ENCODE peak calls at places on chromosomes 2 and 18, in nine cellular contexts. One of them, this sample, is unnamed.

GRCh38 chr2:203446071-203446481 is 89.0 kb downstream of the RAPH1 start:
- DNase-seq in prostate gland: no peak
- DNase-seq in endodermal cell: no peak
- DNase-seq in left lung: no peak
- DNase-seq in right cardiac atrium: no peak
- DNase-seq in astrocyte: peak; percentile 72
- DNase-seq in effector memory CD4-positive, alpha-beta T cell: no peak
- DNase-seq in heart left ventricle: no peak
- DNase-seq in left ventricle myocardium inferior: no peak
- DNase-seq in this sample: no peak

GRCh38 chr2:182038579-182038978 is 52.9 kb downstream of the PPP1R1C start:
- DNase-seq in effector memory CD4-positive, alpha-beta T cell: no peak
- DNase-seq in left ventricle myocardium inferior: no peak
- DNase-seq in endodermal cell: no peak
- DNase-seq in right cardiac atrium: no peak
- DNase-seq in heart left ventricle: no peak
- DNase-seq in prostate gland: no peak
- DNase-seq in left lung: no peak
- DNase-seq in astrocyte: peak; percentile 83
- DNase-seq in this sample: no peak

GRCh38 chr2:49931243-49931642 is 776.9 kb upstream of the FSHR start:
- DNase-seq in endodermal cell: no peak
- DNase-seq in heart left ventricle: no peak
- DNase-seq in right cardiac atrium: no peak
- DNase-seq in left lung: no peak
- DNase-seq in left ventricle myocardium inferior: no peak
- DNase-seq in astrocyte: no peak
- DNase-seq in prostate gland: no peak
- DNase-seq in effector memory CD4-positive, alpha-beta T cell: no peak
- DNase-seq in this sample: no peak

GRCh38 chr18:3264362-3264761 is 2.4 kb downstream of the MYL12B start:
- DNase-seq in astrocyte: no peak
- DNase-seq in prostate gland: no peak
- DNase-seq in left lung: no peak
- DNase-seq in endodermal cell: no peak
- DNase-seq in heart left ventricle: no peak
- DNase-seq in left ventricle myocardium inferior: no peak
- DNase-seq in right cardiac atrium: no peak
- DNase-seq in effector memory CD4-positive, alpha-beta T cell: no peak
- DNase-seq in this sample: no peak

GRCh38 chr2:146321175-146321574 is 1523.7 kb upstream of the ACVR2A start:
- DNase-seq in astrocyte: peak; percentile 51
- DNase-seq in prostate gland: no peak
- DNase-seq in endodermal cell: no peak
- DNase-seq in left ventricle myocardium inferior: no peak
- DNase-seq in right cardiac atrium: no peak
- DNase-seq in left lung: no peak
- DNase-seq in heart left ventricle: no peak
- DNase-seq in effector memory CD4-positive, alpha-beta T cell: no peak
- DNase-seq in this sample: no peak

GRCh38 chr2:172012688-172013358 is 13.1 kb downstream of the METAP1D start:
- DNase-seq in endodermal cell: no peak
- DNase-seq in heart left ventricle: no peak
- DNase-seq in effector memory CD4-positive, alpha-beta T cell: no peak
- DNase-seq in astrocyte: peak; percentile 18
- DNase-seq in left ventricle myocardium inferior: no peak
- DNase-seq in prostate gland: no peak
- DNase-seq in left lung: no peak
- DNase-seq in right cardiac atrium: no peak
- DNase-seq in this sample: no peak

GRCh38 chr2:40957508-40957907 is 505.6 kb upstream of the SLC8A1 start:
- DNase-seq in endodermal cell: no peak
- DNase-seq in astrocyte: no peak
- DNase-seq in left lung: peak; percentile 14
- DNase-seq in right cardiac atrium: no peak
- DNase-seq in prostate gland: no peak
- DNase-seq in heart left ventricle: no peak
- DNase-seq in effector memory CD4-positive, alpha-beta T cell: no peak
- DNase-seq in left ventricle myocardium inferior: peak; percentile 10
- DNase-seq in this sample: no peak

GRCh38 chr18:74868461-74868860 is 270.8 kb downstream of the ZNF407 start:
- DNase-seq in prostate gland: no peak
- DNase-seq in effector memory CD4-positive, alpha-beta T cell: no peak
- DNase-seq in astrocyte: no peak
- DNase-seq in left ventricle myocardium inferior: peak; percentile 41
- DNase-seq in left lung: no peak
- DNase-seq in endodermal cell: peak; percentile 63
- DNase-seq in heart left ventricle: peak; percentile 29
- DNase-seq in right cardiac atrium: no peak
- DNase-seq in this sample: no peak

GRCh38 chr2:237354930-237355329 is 59.0 kb downstream of the COL6A3 start:
- DNase-seq in heart left ventricle: no peak
- DNase-seq in prostate gland: no peak
- DNase-seq in astrocyte: peak; percentile 98
- DNase-seq in left lung: no peak
- DNase-seq in right cardiac atrium: no peak
- DNase-seq in left ventricle myocardium inferior: no peak
- DNase-seq in effector memory CD4-positive, alpha-beta T cell: no peak
- DNase-seq in endodermal cell: peak; percentile 28
- DNase-seq in this sample: peak; percentile 76

GRCh38 chr2:9565436-9566153 is 10.0 kb upstream of the ADAM17 start:
- DNase-seq in endodermal cell: no peak
- DNase-seq in astrocyte: peak; percentile 91
- DNase-seq in heart left ventricle: peak; percentile 72
- DNase-seq in right cardiac atrium: peak; percentile 84
- DNase-seq in prostate gland: peak; percentile 54
- DNase-seq in effector memory CD4-positive, alpha-beta T cell: no peak
- DNase-seq in left ventricle myocardium inferior: peak; percentile 58
- DNase-seq in left lung: no peak
- DNase-seq in this sample: peak; percentile 62

GRCh38 chr18:59459352-59460059 is 100.4 kb upstream of the LMAN1 start:
- DNase-seq in heart left ventricle: no peak
- DNase-seq in astrocyte: peak; percentile 35
- DNase-seq in prostate gland: no peak
- DNase-seq in endodermal cell: no peak
- DNase-seq in right cardiac atrium: no peak
- DNase-seq in effector memory CD4-positive, alpha-beta T cell: no peak
- DNase-seq in left ventricle myocardium inferior: no peak
- DNase-seq in left lung: no peak
- DNase-seq in this sample: no peak

GRCh38 chr2:156005999-156006712 is 326.4 kb downstream of the NR4A2 start:
- DNase-seq in prostate gland: no peak
- DNase-seq in heart left ventricle: no peak
- DNase-seq in astrocyte: no peak
- DNase-seq in left ventricle myocardium inferior: no peak
- DNase-seq in left lung: peak; percentile 31
- DNase-seq in right cardiac atrium: peak; percentile 24
- DNase-seq in effector memory CD4-positive, alpha-beta T cell: no peak
- DNase-seq in endodermal cell: peak; percentile 70
- DNase-seq in this sample: no peak

GRCh38 chr18:62460851-62461300 is 61.9 kb upstream of the ZCCHC2 start:
- DNase-seq in left ventricle myocardium inferior: no peak
- DNase-seq in left lung: no peak
- DNase-seq in endodermal cell: no peak
- DNase-seq in heart left ventricle: no peak
- DNase-seq in right cardiac atrium: no peak
- DNase-seq in astrocyte: peak; percentile 2
- DNase-seq in effector memory CD4-positive, alpha-beta T cell: no peak
- DNase-seq in prostate gland: no peak
- DNase-seq in this sample: no peak

GRCh38 chr2:221103930-221104329 is 468.2 kb downstream of the EPHA4 start:
- DNase-seq in left lung: no peak
- DNase-seq in heart left ventricle: peak; percentile 42
- DNase-seq in left ventricle myocardium inferior: peak; percentile 25
- DNase-seq in right cardiac atrium: peak; percentile 62
- DNase-seq in effector memory CD4-positive, alpha-beta T cell: no peak
- DNase-seq in astrocyte: peak; percentile 10
- DNase-seq in endodermal cell: no peak
- DNase-seq in prostate gland: no peak
- DNase-seq in this sample: no peak

GRCh38 chr18:34796013-34796657 is 86.0 kb downstream of the DTNA start:
- DNase-seq in astrocyte: no peak
- DNase-seq in left ventricle myocardium inferior: no peak
- DNase-seq in prostate gland: no peak
- DNase-seq in endodermal cell: no peak
- DNase-seq in heart left ventricle: no peak
- DNase-seq in left lung: no peak
- DNase-seq in effector memory CD4-positive, alpha-beta T cell: no peak
- DNase-seq in right cardiac atrium: no peak
- DNase-seq in this sample: no peak

GRCh38 chr2:188209218-188209617 is 82.5 kb upstream of the GULP1 start:
- DNase-seq in endodermal cell: no peak
- DNase-seq in heart left ventricle: no peak
- DNase-seq in left ventricle myocardium inferior: no peak
- DNase-seq in prostate gland: no peak
- DNase-seq in effector memory CD4-positive, alpha-beta T cell: no peak
- DNase-seq in astrocyte: no peak
- DNase-seq in right cardiac atrium: no peak
- DNase-seq in left lung: no peak
- DNase-seq in this sample: no peak

GRCh38 chr2:158681816-158682215 is 113.3 kb upstream of the DAPL1 start:
- DNase-seq in left ventricle myocardium inferior: no peak
- DNase-seq in astrocyte: no peak
- DNase-seq in prostate gland: no peak
- DNase-seq in effector memory CD4-positive, alpha-beta T cell: no peak
- DNase-seq in endodermal cell: no peak
- DNase-seq in right cardiac atrium: no peak
- DNase-seq in heart left ventricle: no peak
- DNase-seq in left lung: no peak
- DNase-seq in this sample: no peak

GRCh38 chr2:217622205-217622621 is 380.6 kb downstream of the TNS1 start:
- DNase-seq in left lung: no peak
- DNase-seq in right cardiac atrium: no peak
- DNase-seq in heart left ventricle: peak; percentile 50
- DNase-seq in astrocyte: peak; percentile 91
- DNase-seq in endodermal cell: peak; percentile 81
- DNase-seq in prostate gland: no peak
- DNase-seq in left ventricle myocardium inferior: no peak
- DNase-seq in effector memory CD4-positive, alpha-beta T cell: no peak
- DNase-seq in this sample: no peak

GRCh38 chr2:74206180-74206688 is 7.8 kb downstream of the MTHFD2 start:
- DNase-seq in astrocyte: peak; percentile 34
- DNase-seq in left lung: no peak
- DNase-seq in endodermal cell: peak; percentile 59
- DNase-seq in heart left ventricle: no peak
- DNase-seq in left ventricle myocardium inferior: no peak
- DNase-seq in prostate gland: no peak
- DNase-seq in effector memory CD4-positive, alpha-beta T cell: no peak
- DNase-seq in right cardiac atrium: no peak
- DNase-seq in this sample: no peak
- H3K4me1 ChIP-seq in astrocyte: no peaks in the 10 kb centered on the region
- H3K4me1 ChIP-seq in left lung: peaks cover 42% of the 10 kb centered on the region
- H3K4me1 ChIP-seq in endodermal cell: no peaks in the 10 kb centered on the region
- H3K4me1 ChIP-seq in heart left ventricle: peaks cover 28% of the 10 kb centered on the region
- H3K4me1 ChIP-seq in left ventricle myocardium inferior: peaks cover 61% of the 10 kb centered on the region
- H3K4me1 ChIP-seq in prostate gland: no peaks in the 10 kb centered on the region
- H3K4me1 ChIP-seq in effector memory CD4-positive, alpha-beta T cell: peaks cover 18% of the 10 kb centered on the region
- H3K4me1 ChIP-seq in right cardiac atrium: peaks cover 4% of the 10 kb centered on the region
- H3K4me1 ChIP-seq in this sample: peaks cover 10% of the 10 kb centered on the region

GRCh38 chr18:61308009-61308408 is 25.2 kb upstream of the CDH20 start:
- DNase-seq in heart left ventricle: no peak
- DNase-seq in effector memory CD4-positive, alpha-beta T cell: no peak
- DNase-seq in endodermal cell: no peak
- DNase-seq in left ventricle myocardium inferior: no peak
- DNase-seq in astrocyte: no peak
- DNase-seq in right cardiac atrium: no peak
- DNase-seq in left lung: no peak
- DNase-seq in prostate gland: no peak
- DNase-seq in this sample: no peak
- H3K4me1 ChIP-seq in heart left ventricle: no peaks in the 10 kb centered on the region
- H3K4me1 ChIP-seq in effector memory CD4-positive, alpha-beta T cell: no peaks in the 10 kb centered on the region
- H3K4me1 ChIP-seq in endodermal cell: peaks cover 3% of the 10 kb centered on the region
- H3K4me1 ChIP-seq in left ventricle myocardium inferior: no peaks in the 10 kb centered on the region
- H3K4me1 ChIP-seq in astrocyte: no peaks in the 10 kb centered on the region
- H3K4me1 ChIP-seq in right cardiac atrium: no peaks in the 10 kb centered on the region
- H3K4me1 ChIP-seq in left lung: no peaks in the 10 kb centered on the region
- H3K4me1 ChIP-seq in prostate gland: no peaks in the 10 kb centered on the region
- H3K4me1 ChIP-seq in this sample: no peaks in the 10 kb centered on the region

DNA sequence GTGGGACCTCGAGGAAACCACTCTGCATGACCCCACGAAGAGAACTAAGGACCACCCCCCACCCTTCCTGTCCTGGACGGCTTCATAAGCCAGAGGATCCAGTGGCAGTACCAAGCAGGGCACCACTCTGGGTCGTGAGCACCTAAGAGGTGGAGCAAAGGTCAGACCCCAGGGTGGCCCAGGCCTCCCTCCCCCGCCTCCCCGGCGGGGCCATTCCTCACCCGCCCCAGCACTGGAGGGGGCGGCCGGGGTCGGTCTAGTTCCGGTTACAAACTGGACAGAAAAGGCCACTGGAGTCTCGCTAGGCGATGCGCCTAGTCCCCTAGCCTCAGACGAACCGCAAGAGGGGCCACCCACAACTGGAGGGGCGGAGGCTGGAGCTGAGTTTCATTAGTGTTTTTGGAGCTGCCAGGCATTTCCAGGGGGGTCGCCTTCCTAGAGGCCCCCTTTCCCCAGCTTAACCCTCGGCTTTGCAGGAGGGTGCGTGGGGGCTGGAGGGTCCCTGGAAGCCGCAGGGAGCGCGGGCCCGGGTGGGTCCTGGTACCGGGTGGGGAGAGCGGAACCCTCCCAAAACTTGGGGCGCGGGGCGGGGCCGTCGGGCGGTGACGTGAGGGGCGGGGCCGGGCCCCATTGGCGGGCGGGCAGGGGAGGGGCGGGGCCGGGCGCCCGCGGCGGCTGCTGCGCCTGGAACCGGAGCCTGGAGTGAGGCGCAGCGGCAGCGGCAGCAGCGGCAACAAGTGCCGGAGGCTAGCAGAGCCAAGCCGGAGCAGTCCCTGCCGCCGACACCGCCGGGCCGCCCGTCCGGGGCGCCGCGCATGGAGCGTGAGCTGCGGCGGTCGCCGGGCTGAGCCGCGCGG is at the start of gene B3GNT2:
- DNase-seq in left lung: peak; percentile 95
- DNase-seq in endodermal cell: peak; percentile 92
- DNase-seq in astrocyte: peak; percentile 42
- DNase-seq in left ventricle myocardium inferior: peak; percentile 88
- DNase-seq in heart left ventricle: peak; percentile 91
- DNase-seq in right cardiac atrium: peak; percentile 95
- DNase-seq in effector memory CD4-positive, alpha-beta T cell: peak; percentile 75
- DNase-seq in prostate gland: peak; percentile 80
- DNase-seq in this sample: peak; percentile 65
- H3K4me1 ChIP-seq in left lung: peaks cover 43% of the 10 kb centered on the region
- H3K4me1 ChIP-seq in endodermal cell: peaks cover 5% of the 10 kb centered on the region
- H3K4me1 ChIP-seq in astrocyte: peaks cover 5% of the 10 kb centered on the region
- H3K4me1 ChIP-seq in left ventricle myocardium inferior: peaks cover 57% of the 10 kb centered on the region
- H3K4me1 ChIP-seq in heart left ventricle: peaks cover 40% of the 10 kb centered on the region
- H3K4me1 ChIP-seq in right cardiac atrium: no peaks in the 10 kb centered on the region
- H3K4me1 ChIP-seq in effector memory CD4-positive, alpha-beta T cell: peaks cover 29% of the 10 kb centered on the region
- H3K4me1 ChIP-seq in prostate gland: no peaks in the 10 kb centered on the region
- H3K4me1 ChIP-seq in this sample: no peaks in the 10 kb centered on the region

DNA sequence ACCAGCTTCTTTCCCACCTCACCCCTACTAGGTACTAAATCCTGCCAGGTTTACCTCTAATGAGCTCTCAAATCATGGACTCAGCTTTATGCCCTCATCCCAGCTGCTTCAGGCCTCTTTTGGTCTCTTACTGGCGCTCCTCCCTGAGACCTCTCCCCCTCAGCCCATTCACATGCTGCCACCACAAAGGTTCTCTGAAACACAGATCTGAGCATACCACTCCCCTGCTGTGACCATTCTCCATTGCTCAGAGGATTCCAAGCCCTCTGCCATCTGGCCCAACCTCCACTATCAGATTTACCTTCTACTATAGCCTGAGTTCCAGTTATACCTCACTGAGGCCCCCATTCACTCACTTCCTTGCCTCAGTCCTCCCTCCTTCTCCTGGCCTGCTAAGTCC is 174.8 kb downstream of the ANKRD44 start:
- DNase-seq in astrocyte: no peak
- DNase-seq in endodermal cell: no peak
- DNase-seq in left lung: no peak
- DNase-seq in right cardiac atrium: no peak
- DNase-seq in effector memory CD4-positive, alpha-beta T cell: no peak
- DNase-seq in left ventricle myocardium inferior: no peak
- DNase-seq in heart left ventricle: no peak
- DNase-seq in prostate gland: no peak
- DNase-seq in this sample: no peak
- H3K4me1 ChIP-seq in astrocyte: peaks cover 18% of the 10 kb centered on the region
- H3K4me1 ChIP-seq in endodermal cell: no peaks in the 10 kb centered on the region
- H3K4me1 ChIP-seq in left lung: peaks cover 22% of the 10 kb centered on the region
- H3K4me1 ChIP-seq in right cardiac atrium: peaks cover 7% of the 10 kb centered on the region
- H3K4me1 ChIP-seq in effector memory CD4-positive, alpha-beta T cell: peaks cover 49% of the 10 kb centered on the region
- H3K4me1 ChIP-seq in left ventricle myocardium inferior: peaks cover 1% of the 10 kb centered on the region
- H3K4me1 ChIP-seq in heart left ventricle: peaks cover 7% of the 10 kb centered on the region
- H3K4me1 ChIP-seq in prostate gland: no peaks in the 10 kb centered on the region
- H3K4me1 ChIP-seq in this sample: no peaks in the 10 kb centered on the region